ENCODE peak calls at places on chromosomes 13 and 19, in eight cellular contexts. S, X, Q, V, G, Y, D and L are unnamed samples.

GRCh38 chr13:109883181-109884180 is 97.1 kb upstream of the IRS2 start:
- DNase-seq in G (no peak), V (no peak), Q (peak), D (no peak), S (no peak), X (no peak), Y (no peak), L (no peak)

GRCh38 chr13:27765650-27766049 is 26.6 kb upstream of the GSX1 start:
- DNase-seq in G (no peak), Y (no peak), D (no peak), S (no peak), V (no peak), Q (no peak), X (no peak), L (no peak)

GRCh38 chr19:1365306-1365963 is 18.3 kb upstream of the NDUFS7 start:
- DNase-seq in Y (no peak), Q (no peak), D (no peak), S (no peak), G (no peak), V (no peak), X (no peak), L (no peak)

GRCh38 chr19:23980805-23981204 is 66.1 kb downstream of the ZNF726 start:
- DNase-seq in Y (no peak), G (no peak), Q (no peak), S (no peak), D (no peak), X (no peak), V (no peak), L (no peak)

GRCh38 chr19:35216026-35216832 is 12.3 kb downstream of the FAM187B start:
- DNase-seq in X (no peak), S (no peak), D (no peak), Y (peak), V (peak), G (peak), Q (no peak), L (no peak)

GRCh38 chr19:47068876-47069406 is 20.5 kb upstream of the TMEM160 start:
- DNase-seq in S (no peak), D (no peak), X (no peak), Y (no peak), V (no peak), G (no peak), Q (no peak), L (no peak)

GRCh38 chr13:105598551-105598950 is 936.9 kb downstream of the EFNB2 start:
- DNase-seq in Y (no peak), G (peak), Q (no peak), S (no peak), V (no peak), X (no peak), D (no peak), L (no peak)

GRCh38 chr13:20796791-20797513 is 23.2 kb upstream of the EEF1AKMT1 start:
- DNase-seq in D (no peak), V (no peak), Y (no peak), S (no peak), Q (no peak), G (peak), X (no peak), L (no peak)

GRCh38 chr19:11479470-11480080 is 1.3 kb downstream of the ELAVL3 start:
- DNase-seq in X (no peak), S (peak), D (no peak), Q (peak), Y (no peak), V (no peak), G (no peak), L (peak)

GRCh38 chr13:110772091-110772984 is 58.8 kb downstream of the ING1 start:
- DNase-seq in Y (no peak), V (no peak), X (no peak), S (no peak), Q (no peak), D (no peak), G (no peak), L (no peak)

GRCh38 chr19:55485439-55486011 is 537 bp downstream of the NAT14 start:
- DNase-seq in V (peak), G (no peak), X (no peak), S (no peak), Q (no peak), D (no peak), Y (no peak), L (no peak)

GRCh38 chr13:57829496-57829895 is 198.0 kb downstream of the PCDH17 start:
- DNase-seq in G (no peak), S (no peak), Y (no peak), D (no peak), Q (no peak), X (no peak), V (no peak), L (no peak)

GRCh38 chr13:37138169-37138568 is 32.7 kb upstream of the CSNK1A1L start:
- DNase-seq in Y (no peak), X (no peak), D (no peak), G (no peak), Q (no peak), V (no peak), S (no peak), L (no peak)

GRCh38 chr19:9914001-9914314 is 22.4 kb downstream of the OLFM2 start:
- DNase-seq in X (peak), S (peak), Y (no peak), G (no peak), Q (no peak), D (no peak), V (peak), L (peak)

GRCh38 chr13:61648546-61648945 is 232.9 kb upstream of the PCDH20 start:
- DNase-seq in S (no peak), X (no peak), G (no peak), D (no peak), V (no peak), Q (no peak), Y (no peak), L (no peak)

GRCh38 chr13:74751739-74752138 is 617.5 kb upstream of the KLF12 start:
- DNase-seq in D (no peak), V (no peak), S (no peak), G (no peak), Y (no peak), Q (no peak), X (no peak), L (no peak)

GRCh38 chr19:28940751-28941500 is 272.0 kb downstream of the UQCRFS1 start:
- DNase-seq in D (no peak), Y (no peak), X (no peak), Q (no peak), S (no peak), V (no peak), G (peak), L (no peak)

GRCh38 chr13:98141938-98142426 is 912 bp upstream of the FARP1 start:
- DNase-seq in Q (peak), V (peak), Y (no peak), D (peak), S (no peak), X (no peak), G (no peak), L (no peak)

GRCh38 chr19:40567040-40567749 is 9.5 kb upstream of the SHKBP1 start:
- DNase-seq in G (no peak), S (no peak), V (no peak), X (peak), Q (no peak), D (no peak), Y (no peak), L (no peak)

GRCh38 chr19:40191836-40192646 is 815 bp downstream of the MAP3K10 start:
- DNase-seq in X (peak), V (peak), Y (peak), S (peak), D (peak), G (peak), Q (peak), L (no peak)

GRCh38 chr13:44142911-44143665 is 230.5 kb upstream of the SERP2 start:
- DNase-seq in X (no peak), Y (peak), D (no peak), Q (no peak), S (peak), V (no peak), G (no peak), L (no peak)

GRCh38 chr19:41871573-41872383 is 5.3 kb upstream of the CD79A start:
- DNase-seq in S (no peak), G (no peak), Y (peak), D (peak), Q (peak), V (peak), X (peak), L (no peak)

GRCh38 chr19:10086904-10087256 is 763 bp downstream of the SHFL start:
- DNase-seq in X (no peak), V (peak), S (no peak), Q (no peak), G (no peak), Y (no peak), D (no peak), L (no peak)

GRCh38 chr13:43880451-43880850 is 747 bp downstream of the LACC1 start:
- DNase-seq in V (no peak), Y (no peak), Q (no peak), G (no peak), X (no peak), D (no peak), S (no peak), L (no peak)

GRCh38 chr13:95275322-95276118 is 25.7 kb downstream of the ABCC4 start:
- DNase-seq in Y (no peak), D (no peak), X (no peak), S (no peak), G (no peak), Q (no peak), V (no peak), L (no peak)

GRCh38 chr13:74651121-74651520 is 516.9 kb upstream of the KLF12 start:
- DNase-seq in Y (no peak), D (no peak), G (no peak), S (no peak), Q (no peak), X (no peak), V (no peak), L (no peak)

GRCh38 chr19:55116232-55117062 is 990 bp downstream of the PPP1R12C start:
- DNase-seq in S (peak), D (peak), V (peak), X (peak), G (peak), Y (peak), Q (peak), L (no peak)

GRCh38 chr13:60617863-60618733 is 221.1 kb downstream of the TDRD3 start:
- DNase-seq in D (no peak), S (peak), G (no peak), Q (no peak), Y (no peak), V (no peak), X (no peak), L (no peak)

GRCh38 chr13:91693466-91693865 is 295.0 kb downstream of the GPC5 start:
- DNase-seq in D (no peak), S (no peak), X (no peak), V (no peak), G (no peak), Y (no peak), Q (no peak), L (no peak)

GRCh38 chr13:105972306-105972721 is 563.1 kb downstream of the EFNB2 start:
- DNase-seq in S (no peak), D (no peak), G (no peak), Q (peak), X (no peak), V (no peak), Y (no peak), L (no peak)

GRCh38 chr19:32859591-32859990 is 10.0 kb downstream of the SLC7A9 start:
- DNase-seq in S (no peak), G (no peak), X (no peak), Q (no peak), V (peak), D (no peak), Y (no peak), L (no peak)

GRCh38 chr19:34502582-34503545 is 21.3 kb downstream of the WTIP start:
- DNase-seq in X (peak), V (no peak), D (no peak), Y (no peak), S (no peak), G (peak), Q (no peak), L (no peak)

GRCh38 chr13:65063753-65064152 is 2166.4 kb downstream of the PCDH9 start:
- DNase-seq in X (no peak), Q (no peak), S (no peak), G (no peak), D (no peak), Y (peak), V (no peak), L (no peak)

GRCh38 chr13:24063281-24063851 is 97.2 kb upstream of the SPATA13 start:
- DNase-seq in Y (no peak), S (no peak), Q (no peak), X (no peak), D (no peak), V (no peak), G (no peak), L (no peak)

GRCh38 chr19:2524840-2525723 is 49.2 kb downstream of the GADD45B start:
- DNase-seq in Y (no peak), G (peak), V (no peak), D (no peak), S (peak), X (no peak), Q (no peak), L (no peak)

GRCh38 chr13:70043685-70044084 is 63.9 kb upstream of the ATXN8OS start:
- DNase-seq in X (no peak), S (no peak), V (no peak), Y (no peak), D (no peak), Q (no peak), G (no peak), L (no peak)

GRCh38 chr19:52343548-52343947 is 7.5 kb downstream of the ZNF610 start:
- DNase-seq in Y (peak), D (peak), S (no peak), V (no peak), Q (peak), X (no peak), G (no peak), L (peak)
- TF ChIP-seq CTCF in Y (peak), D (peak), S (no peak), V (peak), Q (peak), X (peak), G (peak), L (peak)

DNA sequence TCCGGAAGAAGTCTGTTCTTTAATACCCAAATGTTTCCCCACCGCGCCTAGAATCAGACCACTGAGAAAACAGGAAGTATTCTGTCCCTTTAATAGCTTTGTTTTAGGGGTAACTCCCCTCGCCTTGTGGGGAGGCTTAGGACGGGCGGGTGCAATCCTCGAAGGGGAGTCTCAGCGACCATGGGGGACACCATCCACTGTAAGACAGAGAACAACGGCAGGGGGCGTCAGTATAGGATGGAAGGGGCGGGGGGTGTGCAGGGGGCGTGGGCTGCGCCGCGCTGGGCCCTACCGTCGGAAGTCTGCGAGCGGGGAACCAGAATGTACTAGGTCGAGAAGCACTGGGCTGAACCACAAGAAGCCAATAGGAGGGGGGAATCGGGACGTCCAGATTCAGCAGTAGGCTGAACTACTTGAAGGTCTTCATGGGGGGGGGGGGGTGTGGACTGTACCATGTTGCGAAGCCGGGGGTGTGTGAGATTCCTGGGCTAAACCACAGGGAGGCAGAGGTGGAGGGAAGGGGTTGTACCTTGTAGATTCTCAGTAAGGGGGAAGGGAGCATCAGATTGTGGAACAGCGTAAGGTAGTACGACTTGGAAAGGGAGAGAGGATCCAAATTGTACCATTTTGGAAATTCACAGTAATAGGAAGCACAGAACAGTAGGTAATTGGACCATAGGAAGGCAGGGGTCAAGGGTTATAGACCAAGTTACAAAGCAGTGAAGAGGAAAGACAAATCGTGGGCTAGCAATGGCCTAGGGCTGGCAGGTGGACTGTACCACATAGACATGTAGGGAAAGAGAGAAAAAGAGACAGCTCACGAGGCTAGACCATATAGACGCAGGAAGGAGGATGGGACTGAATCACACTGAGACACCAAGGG is 1.0 kb upstream of the DBP start:
- DNase-seq in Q (peak), X (peak), V (peak), S (peak), Y (peak), G (peak), D (peak), L (peak)
- TF ChIP-seq CTCF in Q (no peak), X (no peak), V (no peak), S (no peak), Y (peak), G (no peak), D (no peak), L (peak)

GRCh38 chr13:62687727-62688126 is 1272.1 kb upstream of the PCDH20 start:
- DNase-seq in G (no peak), V (no peak), X (no peak), D (no peak), S (no peak), Y (no peak), Q (no peak), L (no peak)
- TF ChIP-seq CTCF in G (no peak), V (no peak), X (no peak), D (no peak), S (no peak), Y (no peak), Q (no peak), L (no peak)

GRCh38 chr13:84896128-84896527 is 903.1 kb downstream of the SLITRK6 start:
- DNase-seq in V (no peak), Q (peak), X (no peak), G (peak), S (peak), D (peak), Y (peak), L (no peak)

GRCh38 chr13:84894749-84895148 is 904.5 kb downstream of the SLITRK6 start:
- DNase-seq in Y (no peak), V (peak), X (peak), S (no peak), G (no peak), Q (no peak), D (no peak), L (no peak)
- TF ChIP-seq CTCF in Y (no peak), V (no peak), X (no peak), S (no peak), G (no peak), Q (no peak), D (no peak), L (no peak)